ENCODE peak calls at places on chromosomes 7 and 10, in four cellular contexts. W is T follicular helper cell; V is C1 segment of cervical spinal cord; C is activated CD4-positive, alpha-beta T cell treated with anti-CD3 and anti-CD28 coated beads, Interleukin-2, amount 50 U/mL, for 1 hour. X is an unnamed sample.

GRCh38 chr10:129956902-129957673 is 7.0 kb downstream of the EBF3 start:
- DNase-seq in W (no peak), V (no peak), C (no peak), X (no peak)

GRCh38 chr10:123148414-123149161 is 652 bp downstream of the HMX2 start:
- DNase-seq in W (no peak), V (no peak), C (no peak), X (no peak)

GRCh38 chr10:66931949-66932343 is 6.1 kb downstream of the LRRTM3 start:
- DNase-seq in W (no peak), V (no peak), C (no peak), X (no peak)

GRCh38 chr7:151598045-151598444 is 78.3 kb upstream of the RHEB start:
- DNase-seq in W (no peak), V (no peak), C (no peak), X (no peak)

GRCh38 chr10:88525371-88526079 is 57.6 kb downstream of the RNLS start:
- DNase-seq in W (no peak), V (no peak), C (no peak), X (no peak)

GRCh38 chr7:48132792-48133191 is 38.5 kb upstream of the ABCA13 start:
- DNase-seq in W (no peak), V (no peak), C (no peak), X (no peak)

GRCh38 chr7:158613481-158613880 is 25.9 kb upstream of the PTPRN2 start:
- DNase-seq in W (no peak), V (no peak), C (no peak), X (no peak)

GRCh38 chr10:79178614-79179403 is 110.0 kb downstream of the ZMIZ1 start:
- DNase-seq in W (no peak), V (peak), C (no peak), X (no peak)

GRCh38 chr10:131260452-131261211 is 50.9 kb downstream of the TCERG1L start:
- DNase-seq in W (no peak), V (no peak), C (no peak), X (no peak)

GRCh38 chr7:24956021-24956420 is 24.0 kb downstream of the OSBPL3 start:
- DNase-seq in W (no peak), V (no peak), C (no peak), X (no peak)

GRCh38 chr7:151251926-151252835 is 3.7 kb upstream of the SMARCD3 start:
- DNase-seq in W (no peak), V (peak), C (no peak), X (no peak)

GRCh38 chr10:50788951-50789904 is 49.5 kb downstream of the ASAH2B start:
- DNase-seq in W (no peak), V (no peak), C (no peak), X (no peak)

GRCh38 chr7:142776206-142776844 is 5.6 kb downstream of the PRSS2 start:
- DNase-seq in W (no peak), V (no peak), C (no peak), X (no peak)

GRCh38 chr10:32972929-32973328 is 14.9 kb upstream of the ITGB1 start:
- DNase-seq in W (no peak), V (no peak), C (no peak), X (no peak)

GRCh38 chr10:30596037-30596436 is 33.5 kb downstream of the LYZL2 start:
- DNase-seq in W (no peak), V (no peak), C (no peak), X (no peak)

GRCh38 chr10:11910102-11910501 is 86.9 kb downstream of the PROSER2 start:
- DNase-seq in W (no peak), V (no peak), C (no peak), X (no peak)

GRCh38 chr10:71068811-71069411 is 143.5 kb upstream of the UNC5B start:
- DNase-seq in W (no peak), V (peak), C (no peak), X (no peak)

GRCh38 chr7:88452648-88453047 is 146.0 kb upstream of the STEAP4 start:
- DNase-seq in W (no peak), V (no peak), C (no peak), X (no peak)

GRCh38 chr10:21493841-21494220 is 31.7 kb downstream of the SKIDA1 start:
- DNase-seq in W (no peak), V (no peak), C (no peak), X (no peak)

GRCh38 chr10:43036581-43037428 is 40.1 kb upstream of the RET start:
- DNase-seq in W (no peak), V (no peak), C (no peak), X (no peak)

GRCh38 chr10:44960482-44961230 is 1.1 kb downstream of the RASSF4 start:
- DNase-seq in W (no peak), V (no peak), C (no peak), X (no peak)

GRCh38 chr10:97780991-97781540 is 9.3 kb upstream of the SFRP5 start:
- DNase-seq in W (no peak), V (no peak), C (no peak), X (no peak)

GRCh38 chr10:130430291-130430690 is 294.1 kb downstream of the GLRX3 start:
- DNase-seq in W (no peak), V (no peak), C (no peak), X (no peak)

GRCh38 chr10:122515022-122515424 is 45.5 kb upstream of the DMBT1 start:
- DNase-seq in W (no peak), V (no peak), C (no peak), X (no peak)

GRCh38 chr7:24075426-24075810 is 208.6 kb upstream of the NPY start:
- DNase-seq in W (no peak), V (no peak), C (no peak), X (no peak)

GRCh38 chr7:100899432-100899831 is 3.7 kb upstream of the ACHE start:
- DNase-seq in W (no peak), V (no peak), C (no peak), X (no peak)

GRCh38 chr7:2523461-2523905 is 3.9 kb downstream of the LFNG start:
- DNase-seq in W (no peak), V (no peak), C (no peak), X (no peak)

GRCh38 chr7:104296900-104297299 is 31.5 kb upstream of the LHFPL3 start:
- DNase-seq in W (no peak), V (no peak), C (no peak), X (no peak)

GRCh38 chr10:13092446-13093102 is 7.4 kb upstream of the OPTN start:
- DNase-seq in W (no peak), V (no peak), C (no peak), X (no peak)

GRCh38 chr7:107948645-107949442 is 54.1 kb downstream of the LAMB1 start:
- DNase-seq in W (no peak), V (no peak), C (no peak), X (no peak)

GRCh38 chr10:111080224-111080623 is 3.4 kb downstream of the ADRA2A start:
- DNase-seq in W (no peak), V (no peak), C (no peak), X (no peak)

GRCh38 chr10:62048919-62049636 is 147.6 kb downstream of the ARID5B start:
- DNase-seq in W (peak), V (peak), C (peak), X (no peak)

GRCh38 chr7:138892016-138892630 is 89.1 kb downstream of the KIAA1549 start:
- DNase-seq in W (no peak), V (no peak), C (no peak), X (no peak)

GRCh38 chr7:18361756-18362155 is 133.8 kb upstream of the HDAC9 start:
- DNase-seq in W (no peak), V (no peak), C (no peak), X (no peak)

GRCh38 chr10:129501652-129502436 is 34.8 kb downstream of the MGMT start:
- DNase-seq in W (no peak), V (no peak), C (no peak), X (no peak)

GRCh38 chr7:38369816-38370493 is 96.5 kb upstream of the TARP start:
- DNase-seq in W (peak), V (peak), C (peak), X (peak)

GRCh38 chr10:126049741-126050140 is 153.4 kb downstream of the FANK1 start:
- DNase-seq in W (no peak), V (no peak), C (no peak), X (no peak)